ENCODE peak calls at places on chromosomes 12 and 14, in nine cellular contexts. Q is PC-3; E is pancreas; J is trophoblast cell; L is transverse colon; P is fibroblast of lung; Y is psoas muscle; K is testis; W is CD8-positive, alpha-beta memory T cell. S is an unnamed sample. For H3K27me3, the result is how much of the 10 kb centered on the place peaks cover.

GRCh38 chr14:53391631-53392030 is 238.5 kb upstream of the DDHD1 start:
- DNase-seq in Q (peak), L (no peak), Y (no peak), W (no peak), P (peak), J (no peak), K (no peak), E (no peak), S (no peak)

GRCh38 chr14:99946652-99947489 is 118.4 kb upstream of the EVL start:
- DNase-seq in W (peak), K (peak), E (peak), J (no peak), Y (no peak), L (peak), Q (peak), P (no peak), S (no peak)

GRCh38 chr12:89862511-89863331 is 154.1 kb upstream of the ATP2B1 start:
- DNase-seq in W (peak), K (peak), J (no peak), E (no peak), P (peak), Q (no peak), Y (no peak), L (peak), S (peak)

GRCh38 chr12:122997343-122998250 is 17.1 kb downstream of the ARL6IP4 start:
- DNase-seq in L (no peak), E (no peak), W (no peak), Y (peak), K (no peak), J (no peak), Q (no peak), P (no peak), S (no peak)

GRCh38 chr14:102234331-102235264 is 70.4 kb downstream of the MOK start:
- DNase-seq in Y (no peak), L (no peak), K (peak), J (no peak), E (no peak), P (no peak), W (no peak), Q (no peak), S (no peak)

GRCh38 chr12:42396473-42397259 is 70.7 kb downstream of the PPHLN1 start:
- DNase-seq in Q (no peak), J (no peak), K (no peak), Y (no peak), W (no peak), P (no peak), L (no peak), E (no peak), S (no peak)

GRCh38 chr12:57605308-57606015 is 838 bp downstream of the DTX3 start:
- DNase-seq in E (no peak), L (peak), Y (no peak), P (no peak), K (peak), W (no peak), J (no peak), Q (peak), S (no peak)

GRCh38 chr14:34911209-34912150 is 36.3 kb upstream of the BAZ1A start:
- DNase-seq in L (no peak), P (peak), Q (peak), J (no peak), W (no peak), K (peak), E (no peak), Y (no peak), S (no peak)

GRCh38 chr14:69355155-69355954 is 42.7 kb downstream of the ERH start:
- DNase-seq in E (no peak), Q (no peak), J (no peak), K (no peak), Y (no peak), L (no peak), P (no peak), W (no peak), S (no peak)

GRCh38 chr12:93645702-93646101 is 31.5 kb upstream of the CRADD start:
- DNase-seq in L (no peak), K (no peak), J (no peak), Y (no peak), Q (peak), P (peak), E (no peak), W (no peak), S (no peak)

GRCh38 chr14:27391331-27391730 is 793.5 kb upstream of the NOVA1 start:
- DNase-seq in P (no peak), J (no peak), W (no peak), L (no peak), Q (no peak), K (no peak), Y (no peak), E (no peak), S (no peak)

GRCh38 chr14:74501691-74502090 is 8.1 kb downstream of the ISCA2 start:
- DNase-seq in Y (no peak), P (no peak), K (no peak), J (no peak), Q (no peak), E (no peak), W (no peak), L (no peak), S (no peak)

GRCh38 chr14:45251912-45252311 is 1.1 kb downstream of the MIS18BP1 start:
- DNase-seq in L (no peak), E (no peak), J (no peak), K (no peak), Q (peak), Y (no peak), P (peak), W (no peak), S (no peak)

GRCh38 chr14:49971156-49972141 is 78.6 kb downstream of the ARF6 start:
- DNase-seq in Q (peak), L (peak), P (peak), J (no peak), E (no peak), W (peak), K (no peak), Y (no peak), S (no peak)

GRCh38 chr12:130591736-130592135 is 124.4 kb downstream of the RIMBP2 start:
- DNase-seq in P (no peak), Y (no peak), L (no peak), K (no peak), E (no peak), Q (no peak), W (no peak), J (no peak), S (no peak)

GRCh38 chr12:121514184-121514742 is 66.6 kb downstream of the KDM2B start:
- DNase-seq in W (no peak), K (no peak), E (no peak), J (no peak), L (no peak), Q (no peak), Y (no peak), P (no peak), S (no peak)

GRCh38 chr12:106915635-106916026 is 40.1 kb upstream of the TMEM263 start:
- DNase-seq in W (no peak), P (no peak), Q (no peak), E (no peak), Y (no peak), L (no peak), J (no peak), K (no peak), S (no peak)

GRCh38 chr12:129067482-129067881 is 214.2 kb downstream of the GLT1D1 start:
- DNase-seq in L (no peak), Y (no peak), J (no peak), W (no peak), E (no peak), P (no peak), Q (no peak), K (no peak), S (no peak)

GRCh38 chr14:72710212-72710611 is 183.7 kb downstream of the DPF3 start:
- DNase-seq in J (no peak), P (peak), Y (no peak), Q (no peak), W (no peak), K (peak), E (no peak), L (no peak), S (no peak)

GRCh38 chr12:118058227-118058626 is 2.8 kb downstream of the WSB2 start:
- DNase-seq in K (no peak), L (no peak), Q (no peak), W (no peak), Y (no peak), E (no peak), P (no peak), J (no peak), S (no peak)
- H3K27me3 ChIP-seq in K (under half), L (under half), Q (under half), W (under half), Y (under half), E (under half), P (under half), J (under half), S (under half)

GRCh38 chr14:24633353-24633752 is 637 bp downstream of the GZMB start:
- DNase-seq in Y (no peak), W (no peak), K (no peak), P (no peak), L (no peak), J (no peak), Q (no peak), E (no peak), S (no peak)

GRCh38 chr14:24632336-24632735 is 1.7 kb downstream of the GZMB start:
- DNase-seq in Q (no peak), W (no peak), L (no peak), Y (no peak), K (no peak), E (no peak), J (no peak), P (no peak), S (no peak)

GRCh38 chr14:24631749-24632335 is 2.1 kb downstream of the GZMB start:
- DNase-seq in P (no peak), Y (no peak), K (no peak), Q (no peak), W (no peak), J (no peak), L (no peak), E (no peak), S (no peak)

GRCh38 chr14:24634158-24634557 is at the start of gene GZMB:
- DNase-seq in P (no peak), W (peak), K (no peak), J (no peak), E (no peak), Q (no peak), Y (no peak), L (peak), S (no peak)

GRCh38 chr14:24632761-24633160 is 1.2 kb downstream of the GZMB start:
- DNase-seq in K (no peak), J (no peak), P (no peak), L (no peak), Y (no peak), W (no peak), E (no peak), Q (no peak), S (no peak)
- H3K4me3 ChIP-seq in K (no peak), J (no peak), P (no peak), L (no peak), Y (no peak), W (peak), E (no peak), Q (no peak), S (no peak)

DNA sequence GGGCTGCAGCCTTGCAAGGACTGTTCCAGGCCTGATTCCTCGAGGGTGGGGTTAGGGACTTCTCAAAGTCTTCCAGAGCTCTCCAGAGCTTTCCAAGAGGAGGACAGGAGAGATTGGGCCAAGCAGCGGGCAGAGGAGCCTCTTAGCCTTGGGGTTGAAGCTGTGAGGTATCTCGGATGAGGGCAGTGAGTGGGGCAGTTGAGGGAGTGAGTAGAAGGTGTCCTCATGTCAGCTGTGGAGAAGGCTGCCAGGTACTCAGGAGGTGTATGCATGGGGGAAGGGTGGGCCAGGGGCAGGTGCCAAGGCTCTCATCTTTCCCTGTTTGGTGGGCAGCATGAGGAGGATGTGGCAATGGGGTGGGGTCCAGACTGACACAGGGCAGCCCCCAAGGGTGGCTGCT is 7.7 kb downstream of the KRT83 start:
- DNase-seq in Y (no peak), W (no peak), P (no peak), L (no peak), K (no peak), E (no peak), J (no peak), Q (no peak), S (no peak)
- H3K27me3 ChIP-seq in Y (under half), W (under half), P (under half), L (under half), K (under half), E (under half), J (under half), Q (under half), S (under half)

GRCh38 chr12:7045913-7046312 is 14.6 kb upstream of the C1S start:
- DNase-seq in J (no peak), K (no peak), Y (no peak), P (no peak), L (no peak), E (no peak), W (no peak), Q (no peak), S (no peak)
- H3K4me3 ChIP-seq in J (no peak), K (no peak), Y (no peak), P (no peak), L (no peak), E (no peak), W (no peak), Q (no peak), S (no peak)

GRCh38 chr12:52832960-52833905 is 878 bp downstream of the KRT79 start:
- DNase-seq in E (no peak), P (no peak), K (no peak), W (no peak), J (no peak), Y (no peak), L (peak), Q (no peak), S (no peak)

GRCh38 chr12:52834727-52835001 is 553 bp upstream of the KRT79 start:
- DNase-seq in E (no peak), K (no peak), Y (no peak), W (no peak), J (no peak), L (no peak), Q (no peak), P (no peak), S (no peak)

GRCh38 chr12:52835271-52836041 is 1.3 kb upstream of the KRT79 start:
- DNase-seq in K (no peak), Y (no peak), W (no peak), J (no peak), P (no peak), L (no peak), E (no peak), Q (no peak), S (no peak)

GRCh38 chr12:52832451-52832850 is 1.7 kb downstream of the KRT79 start:
- DNase-seq in K (no peak), W (no peak), J (peak), Y (no peak), P (no peak), L (no peak), Q (no peak), E (no peak), S (no peak)

DNA sequence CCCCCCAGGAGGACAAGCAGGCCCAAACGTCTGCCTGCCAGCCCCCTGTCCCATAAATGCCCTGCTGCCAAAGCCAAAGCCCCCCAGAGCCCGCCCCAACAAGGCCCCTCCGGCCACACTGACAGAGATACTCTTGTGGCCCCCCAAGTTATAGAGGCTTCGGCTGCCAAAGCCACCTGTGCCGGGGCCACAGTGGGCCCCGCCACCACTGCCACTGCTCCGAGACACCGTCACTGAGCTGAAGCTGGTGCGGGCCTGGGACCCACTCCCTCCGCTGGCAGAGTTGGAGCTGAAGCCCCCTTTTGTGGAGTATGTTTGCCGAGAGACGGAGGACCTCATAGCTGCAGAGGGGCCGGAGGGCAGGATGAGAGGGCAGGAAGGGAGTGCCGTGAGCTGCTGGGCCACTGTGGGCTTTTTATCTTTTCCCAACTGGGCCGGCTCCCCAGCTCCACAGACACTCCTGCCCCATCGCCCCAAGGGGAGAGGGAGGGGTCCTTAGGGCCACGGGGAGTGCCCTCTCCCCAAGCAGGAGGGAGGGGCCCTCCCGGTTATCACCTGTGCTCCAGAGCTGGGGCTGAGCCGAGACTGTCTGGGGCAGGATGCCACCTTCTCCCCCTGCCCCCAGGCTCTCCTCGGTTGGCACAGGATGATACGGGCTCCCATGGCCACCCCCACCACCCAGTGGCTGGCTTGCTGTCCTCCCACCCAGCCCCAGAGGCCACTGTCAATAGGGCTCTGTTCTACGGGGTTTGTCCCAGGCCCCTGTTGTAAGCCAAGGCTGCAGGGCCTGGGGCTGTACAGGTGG is at the start of gene KRT79:
- DNase-seq in Q (no peak), Y (no peak), J (no peak), E (no peak), P (no peak), L (no peak), K (no peak), W (no peak), S (no peak)
- H3K27me3 ChIP-seq in Q (under half), Y (under half), J (under half), E (under half), P (under half), L (under half), K (under half), W (under half), S (under half)

GRCh38 chr14:64544607-64545312 is 4.2 kb downstream of the HSPA2 start:
- DNase-seq in Y (no peak), J (no peak), L (no peak), P (no peak), E (no peak), K (no peak), W (no peak), Q (no peak), S (no peak)
- H3K4me3 ChIP-seq in Y (peak), J (no peak), L (no peak), P (no peak), E (no peak), K (no peak), W (no peak), Q (no peak), S (no peak)

S was measured in heart right ventricle.